ENCODE peak calls at places on chromosomes 12 and 14, in four cellular contexts. Q is PC-9, M is keratinocyte, Z is PC-3. O is an unnamed sample.
A peak's percentile ranks its signal among the peaks of the same experiment; 100 is the strongest.

GRCh38 chr14:89407856-89408255 is 9.2 kb downstream of the FOXN3 start:
- DNase-seq in Z (no peak), Q (no peak), M (no peak), O (peak; percentile 42)

GRCh38 chr12:107091381-107091780 is 2.0 kb downstream of the CRY1 start:
- DNase-seq in Z (peak; percentile 79), Q (no peak), M (no peak), O (peak; percentile 44)

GRCh38 chr12:6602526-6602925 is 4.7 kb downstream of the CHD4 start:
- DNase-seq in M (no peak), Q (no peak), Z (no peak), O (no peak)

GRCh38 chr14:68146812-68147211 is 327.2 kb downstream of the RAD51B start:
- DNase-seq in Z (peak; percentile 91), Q (peak; percentile 98), M (peak; percentile 48), O (peak; percentile 37)

GRCh38 chr12:96020314-96021003 is 14.9 kb downstream of the LTA4H start:
- DNase-seq in Z (no peak), M (no peak), Q (no peak), O (no peak)

GRCh38 chr14:101731187-101732080 is 30.1 kb upstream of the PPP2R5C start:
- DNase-seq in M (peak; percentile 59), Z (peak; percentile 98), Q (peak; percentile 100), O (peak; percentile 91)

GRCh38 chr12:55982319-55982936 is 8.6 kb downstream of the RAB5B start:
- DNase-seq in Q (no peak), M (no peak), Z (no peak), O (no peak)

GRCh38 chr12:23564454-23564853 is 385.0 kb downstream of the SOX5 start:
- DNase-seq in M (no peak), Z (no peak), Q (no peak), O (no peak)

GRCh38 chr12:54586620-54587019 is 1.8 kb downstream of the PPP1R1A start:
- DNase-seq in M (no peak), Z (no peak), Q (no peak), O (no peak)

GRCh38 chr14:99188721-99189120 is 83.3 kb downstream of the BCL11B start:
- DNase-seq in Z (no peak), Q (no peak), M (no peak), O (no peak)

GRCh38 chr12:48336066-48336465 is 14.7 kb downstream of the ZNF641 start:
- DNase-seq in Z (no peak), M (no peak), Q (no peak), O (no peak)

GRCh38 chr14:56892959-56893358 is 82.7 kb upstream of the OTX2 start:
- DNase-seq in M (no peak), Z (no peak), Q (no peak), O (no peak)
- TF ChIP-seq EZH2 in M (no peak), Z (no peak), Q (no peak), O (no peak)

GRCh38 chr12:42590324-42590934 is 883 bp upstream of the PRICKLE1 start:
- DNase-seq in Q (no peak), Z (peak; percentile 50), M (no peak), O (peak; percentile 30)

GRCh38 chr12:42588981-42589464 is 523 bp downstream of the PRICKLE1 start:
- DNase-seq in Z (peak; percentile 64), M (no peak), Q (no peak), O (peak; percentile 73)

GRCh38 chr12:42588308-42588836 is 1.2 kb downstream of the PRICKLE1 start:
- DNase-seq in M (no peak), Q (no peak), Z (peak; percentile 33), O (peak; percentile 37)

GRCh38 chr12:42587564-42588307 is 1.8 kb downstream of the PRICKLE1 start:
- DNase-seq in Z (peak; percentile 43), Q (no peak), M (no peak), O (peak; percentile 19)

DNA sequence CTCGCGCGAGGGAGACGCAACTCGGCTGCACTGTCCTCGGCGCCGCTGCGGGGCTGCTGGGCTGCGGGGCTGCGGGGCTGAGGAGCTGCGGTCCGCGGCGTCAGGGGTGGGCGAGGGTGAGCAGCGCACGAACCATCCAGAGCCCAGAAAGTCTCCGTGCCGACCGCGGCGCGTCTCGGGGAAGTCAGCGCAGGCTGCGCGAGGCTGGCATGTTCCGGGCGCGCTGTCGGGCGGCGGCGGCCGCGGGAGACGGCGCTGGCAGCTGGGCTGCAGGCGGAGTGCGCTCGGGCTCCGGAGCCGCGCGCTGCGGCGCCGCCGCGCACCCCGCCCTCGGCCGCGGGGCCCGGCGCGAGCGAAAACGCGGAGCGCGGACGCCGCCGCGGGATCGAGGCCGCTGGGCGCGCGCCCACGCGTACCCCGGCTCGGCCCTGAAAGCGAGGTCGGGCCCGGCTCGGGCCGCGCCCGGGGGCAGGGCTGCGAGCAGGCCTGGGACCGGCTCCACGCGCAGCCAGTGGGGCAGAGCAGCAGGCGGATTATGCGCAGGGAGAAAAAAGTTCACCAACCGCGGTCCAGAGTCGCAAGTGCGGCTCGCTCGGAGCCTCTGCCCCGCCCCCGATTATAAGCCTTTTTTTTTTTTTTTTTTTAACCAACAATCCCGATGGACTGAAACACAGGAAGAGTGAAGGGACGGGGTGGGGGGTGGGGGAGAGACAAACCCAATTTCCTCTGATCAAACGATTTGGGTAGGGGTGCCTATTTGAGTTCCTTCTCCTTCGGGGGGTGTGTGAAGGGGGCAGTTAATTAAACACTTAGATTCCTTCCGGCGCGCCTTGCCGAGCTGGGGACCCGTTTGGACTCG is at the start of gene PRICKLE1:
- DNase-seq in Z (peak; percentile 57), M (no peak), Q (peak; percentile 36), O (peak; percentile 75)
- TF ChIP-seq EZH2 in Z (no peak), M (no peak), Q (no peak), O (no peak)

GRCh38 chr14:105092912-105093425 is 27.7 kb upstream of the GPR132 start:
- DNase-seq in M (no peak), Q (no peak), Z (peak; percentile 66), O (peak; percentile 90)

GRCh38 chr14:105092124-105092911 is 27.1 kb upstream of the GPR132 start:
- DNase-seq in M (no peak), Z (peak; percentile 38), Q (no peak), O (peak; percentile 79)

GRCh38 chr14:105094193-105094907 is 29.1 kb upstream of the GPR132 start:
- DNase-seq in M (no peak), Z (no peak), Q (no peak), O (no peak)

GRCh38 chr14:105095236-105095805 is 30.1 kb upstream of the GPR132 start:
- DNase-seq in M (no peak), Z (no peak), Q (no peak), O (no peak)

GRCh38 chr14:105093426-105094192 is 28.4 kb upstream of the GPR132 start:
- DNase-seq in Q (peak; percentile 66), M (no peak), Z (peak; percentile 80), O (peak; percentile 95)
- TF ChIP-seq EZH2 in Q (no peak), M (no peak), Z (no peak), O (no peak)

GRCh38 chr14:36659010-36659821 is 2.4 kb upstream of the PAX9 start:
- DNase-seq in M (no peak), Q (no peak), Z (peak; percentile 18), O (no peak)
- TF ChIP-seq EZH2 in M (no peak), Q (no peak), Z (no peak), O (peak; percentile 16)

DNA sequence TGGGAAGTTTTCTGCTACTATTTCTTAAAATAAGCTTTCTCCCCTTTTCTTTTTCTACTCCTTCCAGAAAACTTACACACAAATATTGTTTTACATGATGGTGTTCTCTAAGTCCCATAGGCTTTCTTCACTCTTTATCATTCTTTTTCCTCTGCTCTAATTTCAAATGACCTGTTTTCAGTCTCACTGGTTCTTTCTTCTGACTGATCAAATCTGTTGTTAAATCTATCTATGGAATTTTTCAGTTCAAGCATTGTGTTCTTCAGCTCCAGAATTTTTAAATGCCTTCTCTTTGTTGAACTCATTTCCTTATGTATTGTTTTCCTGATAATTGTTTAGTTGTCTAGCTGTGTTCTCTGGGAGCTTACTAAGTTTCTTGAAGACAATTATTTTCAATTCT is 29.5 kb upstream of the CNOT2 start:
- DNase-seq in M (no peak), Z (no peak), Q (no peak), O (no peak)
- TF ChIP-seq EZH2 in M (no peak), Z (no peak), Q (no peak), O (no peak)